ENCODE peak calls at places on chromosomes 4 and X, in seven cellular contexts. U, F, K, J, W, X and S are unnamed samples.

GRCh38 chr4:7261174-7261573 is 68.8 kb downstream of the SORCS2 start:
- DNase-seq in J (no peak), U (no peak), X (no peak), F (no peak), K (no peak), W (no peak), S (no peak)

GRCh38 chr4:95092762-95093161 is 335.0 kb downstream of the BMPR1B start:
- DNase-seq in F (peak), U (no peak), W (no peak), X (no peak), J (no peak), K (no peak), S (no peak)

GRCh38 chrX:104343408-104344129 is 88.8 kb upstream of the ESX1 start:
- DNase-seq in K (peak), X (no peak), F (peak), U (no peak), W (peak), J (peak), S (no peak)

GRCh38 chrX:107324493-107325310 is 118.3 kb downstream of the DNAAF6 start:
- DNase-seq in W (no peak), F (peak), J (no peak), U (no peak), X (no peak), K (peak), S (no peak)

GRCh38 chr4:53196872-53197759 is 168.7 kb downstream of the SCFD2 start:
- DNase-seq in X (no peak), K (peak), W (peak), U (no peak), F (peak), J (no peak), S (no peak)

GRCh38 chr4:176359590-176359989 is 39.8 kb downstream of the SPCS3 start:
- DNase-seq in X (no peak), W (no peak), F (no peak), J (no peak), U (no peak), K (no peak), S (no peak)

GRCh38 chr4:40121515-40121914 is 64.9 kb downstream of the N4BP2 start:
- DNase-seq in W (peak), F (peak), X (no peak), J (no peak), U (no peak), K (no peak), S (no peak)

GRCh38 chr4:166421556-166422156 is 548.6 kb downstream of the TLL1 start:
- DNase-seq in U (no peak), J (no peak), F (no peak), W (no peak), X (no peak), K (peak), S (no peak)

GRCh38 chr4:132707955-132708354 is 441.1 kb upstream of the PCDH10 start:
- DNase-seq in U (no peak), F (no peak), K (no peak), W (no peak), X (no peak), J (no peak), S (no peak)

GRCh38 chr4:115292320-115293092 is 179.1 kb upstream of the NDST4 start:
- DNase-seq in X (no peak), W (no peak), J (no peak), U (no peak), F (no peak), K (no peak), S (no peak)

GRCh38 chr4:111113591-111113990 is 490.7 kb upstream of the PITX2 start:
- DNase-seq in F (no peak), J (no peak), X (no peak), K (no peak), U (no peak), W (no peak), S (no peak)

GRCh38 chrX:80511969-80512760 is 91.9 kb downstream of the TENT5D start:
- DNase-seq in U (no peak), F (peak), J (no peak), K (peak), X (no peak), W (no peak), S (no peak)

GRCh38 chr4:41280010-41280409 is 23.3 kb downstream of the UCHL1 start:
- DNase-seq in U (no peak), F (no peak), K (no peak), J (no peak), X (no peak), W (no peak), S (no peak)

GRCh38 chr4:41287005-41287404 is 30.3 kb downstream of the UCHL1 start:
- DNase-seq in J (no peak), W (no peak), K (no peak), F (no peak), U (no peak), X (no peak), S (no peak)

GRCh38 chr4:41281038-41281634 is 24.4 kb downstream of the UCHL1 start:
- DNase-seq in J (no peak), U (no peak), X (no peak), F (peak), K (peak), W (peak), S (no peak)

GRCh38 chr4:41285202-41285876 is 28.6 kb downstream of the UCHL1 start:
- DNase-seq in X (no peak), K (no peak), F (no peak), W (no peak), U (no peak), J (no peak), S (no peak)

GRCh38 chr4:41282362-41282761 is 25.6 kb downstream of the UCHL1 start:
- DNase-seq in J (no peak), F (no peak), W (no peak), K (no peak), U (no peak), X (no peak), S (no peak)
- H3K27ac ChIP-seq in J (no peak), F (no peak), W (no peak), K (no peak), U (no peak), X (no peak), S (no peak)

GRCh38 chr4:185005209-185005819 is 13.0 kb upstream of the HELT start:
- DNase-seq in F (peak), X (no peak), K (peak), J (peak), W (peak), U (peak), S (peak)
- TF ChIP-seq POLR2AphosphoS5 in F (no peak), X (no peak), K (no peak), J (no peak), W (no peak), U (peak), S (no peak)

GRCh38 chrX:135327299-135327698 is 18.0 kb downstream of the ETDC start:
- DNase-seq in J (no peak), F (no peak), W (no peak), U (no peak), K (no peak), X (no peak), S (no peak)
- H3K27ac ChIP-seq in J (no peak), F (no peak), W (no peak), U (no peak), K (no peak), X (no peak), S (no peak)

GRCh38 chr4:184536881-184537248 is 62.5 kb upstream of the IRF2 start:
- DNase-seq in W (no peak), J (no peak), K (no peak), U (no peak), X (peak), F (peak), S (no peak)

GRCh38 chr4:184537269-184538022 is 63.1 kb upstream of the IRF2 start:
- DNase-seq in U (peak), K (peak), J (peak), X (peak), F (peak), W (peak), S (peak)

GRCh38 chr4:184540307-184540706 is 66.0 kb upstream of the IRF2 start:
- DNase-seq in K (no peak), W (no peak), X (no peak), J (no peak), U (no peak), F (no peak), S (no peak)

GRCh38 chr4:184536070-184536880 is 61.9 kb upstream of the IRF2 start:
- DNase-seq in W (no peak), K (peak), J (no peak), U (no peak), X (peak), F (peak), S (no peak)

GRCh38 chr4:184538023-184538599 is 63.8 kb upstream of the IRF2 start:
- DNase-seq in K (peak), W (peak), J (peak), U (peak), X (peak), F (peak), S (peak)
- TF ChIP-seq POLR2AphosphoS5 in K (no peak), W (no peak), J (peak), U (no peak), X (no peak), F (no peak), S (peak)

DNA sequence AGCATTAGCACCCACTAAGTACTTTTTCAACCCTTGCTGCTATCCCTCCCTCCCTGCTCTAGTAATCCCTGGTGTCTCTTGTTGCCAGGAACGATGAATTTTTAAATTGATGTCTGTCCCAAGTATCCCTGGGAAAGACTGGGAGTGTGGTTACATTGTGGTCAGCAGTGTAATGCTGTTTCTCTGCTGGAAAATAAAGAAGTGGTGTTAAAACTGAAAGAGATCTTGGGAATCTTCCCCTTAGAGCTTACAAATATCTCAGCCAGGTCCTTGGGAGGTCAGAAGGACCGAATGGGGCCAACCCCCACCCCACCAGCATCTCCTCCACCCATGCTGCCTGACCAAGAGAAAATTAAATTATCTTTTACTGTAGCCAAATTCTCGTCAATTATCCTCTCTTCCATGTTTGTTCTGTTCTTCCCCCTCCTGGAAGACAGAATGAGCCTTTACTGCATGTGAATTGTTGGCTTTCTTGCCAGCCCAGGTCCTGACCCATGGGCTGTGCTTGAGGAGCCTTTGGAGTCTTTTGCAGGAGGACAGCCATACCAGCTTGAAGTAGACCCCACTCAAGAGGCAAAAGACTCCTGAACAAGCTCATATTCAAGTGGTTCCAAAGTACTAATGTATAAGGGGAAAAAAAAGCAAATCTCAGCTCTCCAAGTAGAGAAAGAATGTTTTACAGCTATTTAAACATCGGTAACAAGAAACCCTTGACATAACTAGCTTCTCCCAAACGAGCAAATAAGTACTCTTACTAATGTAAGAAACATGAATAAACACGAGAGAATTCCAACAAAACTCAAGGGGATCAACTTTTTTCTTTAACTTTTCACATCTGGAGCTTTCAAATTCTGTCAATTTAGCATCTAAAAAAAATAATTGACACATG is 174.8 kb upstream of the MXRA5 start:
- DNase-seq in F (no peak), J (no peak), K (no peak), X (no peak), W (no peak), U (no peak), S (no peak)
- H3K27ac ChIP-seq in F (no peak), J (no peak), K (no peak), X (no peak), W (no peak), U (peak), S (no peak)

GRCh38 chr4:172899861-172900260 is 268.8 kb upstream of the GALNT7 start:
- DNase-seq in J (no peak), F (no peak), X (no peak), U (no peak), K (no peak), W (no peak), S (no peak)

GRCh38 chr4:172895699-172896098 is 272.9 kb upstream of the GALNT7 start:
- DNase-seq in K (no peak), W (no peak), F (no peak), X (no peak), J (no peak), U (no peak), S (no peak)

GRCh38 chr4:172898715-172899114 is 269.9 kb upstream of the GALNT7 start:
- DNase-seq in K (no peak), J (peak), U (no peak), W (no peak), X (no peak), F (no peak), S (no peak)

GRCh38 chr4:172897046-172897445 is 271.6 kb upstream of the GALNT7 start:
- DNase-seq in X (no peak), W (no peak), K (no peak), U (no peak), J (no peak), F (no peak), S (no peak)

GRCh38 chr4:172900880-172901279 is 267.7 kb upstream of the GALNT7 start:
- DNase-seq in J (no peak), U (no peak), F (no peak), X (no peak), K (no peak), W (no peak), S (no peak)
- TF ChIP-seq POLR2AphosphoS5 in J (no peak), U (no peak), F (no peak), X (no peak), K (no peak), W (no peak), S (no peak)